ENCODE peak calls at places on chromosome 5, in nine cellular contexts. M, H, N, G, F, S, O, R and Q are unnamed samples.

GRCh38 chr5:135113323-135113722 is 79.3 kb upstream of the PITX1 start:
- DNase-seq in M (no peak), H (no peak), N (no peak), G (no peak), F (no peak), S (no peak), O (no peak), R (no peak), Q (no peak)

GRCh38 chr5:95727764-95728191 is 3.4 kb upstream of the RHOBTB3 start:
- DNase-seq in M (peak; percentile 65), H (peak; percentile 22), N (no peak), G (no peak), F (peak; percentile 31), S (no peak), O (no peak), R (no peak), Q (no peak)

GRCh38 chr5:56176155-56176798 is 56.9 kb downstream of the ANKRD55 start:
- DNase-seq in M (no peak), H (peak; percentile 83), N (no peak), G (peak; percentile 76), F (no peak), S (no peak), O (no peak), R (no peak), Q (no peak)

GRCh38 chr5:4104831-4105597 is 509.4 kb downstream of the IRX1 start:
- DNase-seq in M (no peak), H (no peak), N (no peak), G (no peak), F (no peak), S (no peak), O (no peak), R (no peak), Q (no peak)

GRCh38 chr5:111584651-111585050 is 72.3 kb upstream of the STARD4 start:
- DNase-seq in M (peak; percentile 96), H (peak; percentile 89), N (no peak), G (peak; percentile 75), F (no peak), S (no peak), O (no peak), R (no peak), Q (no peak)

GRCh38 chr5:177478711-177479646 is 5.5 kb upstream of the DBN1 start:
- DNase-seq in M (no peak), H (peak; percentile 73), N (no peak), G (peak; percentile 66), F (peak; percentile 73), S (no peak), O (no peak), R (peak; percentile 71), Q (peak; percentile 92)

GRCh38 chr5:34009610-34010009 is 1.8 kb upstream of the AMACR start:
- DNase-seq in M (no peak), H (peak; percentile 31), N (no peak), G (no peak), F (no peak), S (no peak), O (no peak), R (no peak), Q (no peak)

GRCh38 chr5:142655339-142656267 is 30.3 kb downstream of the FGF1 start:
- DNase-seq in M (peak; percentile 80), H (peak; percentile 88), N (peak; percentile 69), G (peak; percentile 74), F (peak; percentile 91), S (peak; percentile 87), O (peak; percentile 78), R (peak; percentile 79), Q (peak; percentile 92)

GRCh38 chr5:38888023-38888422 is 42.2 kb downstream of the OSMR start:
- DNase-seq in M (peak; percentile 65), H (no peak), N (no peak), G (no peak), F (no peak), S (peak; percentile 34), O (no peak), R (no peak), Q (no peak)

GRCh38 chr5:38879091-38879460 is 33.3 kb downstream of the OSMR start:
- DNase-seq in M (no peak), H (no peak), N (no peak), G (no peak), F (no peak), S (no peak), O (no peak), R (no peak), Q (no peak)

GRCh38 chr5:38885208-38885607 is 39.4 kb downstream of the OSMR start:
- DNase-seq in M (no peak), H (no peak), N (no peak), G (no peak), F (no peak), S (no peak), O (no peak), R (no peak), Q (no peak)

GRCh38 chr5:38878391-38879090 is 32.7 kb downstream of the OSMR start:
- DNase-seq in M (no peak), H (no peak), N (no peak), G (peak; percentile 14), F (no peak), S (no peak), O (no peak), R (no peak), Q (no peak)

GRCh38 chr5:38883842-38884241 is 38.0 kb downstream of the OSMR start:
- DNase-seq in M (no peak), H (no peak), N (no peak), G (no peak), F (no peak), S (no peak), O (no peak), R (no peak), Q (no peak)
- H3K36me3 ChIP-seq in M (no peaks in the 10 kb centered on the region), H (peaks cover 74% of the 10 kb centered on the region), N (no peaks in the 10 kb centered on the region), G (peaks cover 68% of the 10 kb centered on the region), F (peaks cover 59% of the 10 kb centered on the region), S (no peaks in the 10 kb centered on the region), O (no peaks in the 10 kb centered on the region), R (no peaks in the 10 kb centered on the region), Q (no peaks in the 10 kb centered on the region)

GRCh38 chr5:72455477-72455876 is 51.7 kb downstream of the ZNF366 start:
- DNase-seq in M (no peak), H (no peak), N (no peak), G (no peak), F (no peak), S (no peak), O (no peak), R (no peak), Q (no peak)

GRCh38 chr5:72453260-72453775 is 53.9 kb downstream of the ZNF366 start:
- DNase-seq in M (no peak), H (no peak), N (no peak), G (no peak), F (no peak), S (no peak), O (no peak), R (no peak), Q (no peak)

GRCh38 chr5:72454996-72455395 is 52.2 kb downstream of the ZNF366 start:
- DNase-seq in M (no peak), H (no peak), N (no peak), G (no peak), F (no peak), S (no peak), O (no peak), R (no peak), Q (no peak)

GRCh38 chr5:72452515-72453259 is 54.5 kb downstream of the ZNF366 start:
- DNase-seq in M (peak; percentile 52), H (peak; percentile 77), N (no peak), G (peak; percentile 72), F (no peak), S (no peak), O (no peak), R (peak; percentile 80), Q (peak; percentile 80)

DNA sequence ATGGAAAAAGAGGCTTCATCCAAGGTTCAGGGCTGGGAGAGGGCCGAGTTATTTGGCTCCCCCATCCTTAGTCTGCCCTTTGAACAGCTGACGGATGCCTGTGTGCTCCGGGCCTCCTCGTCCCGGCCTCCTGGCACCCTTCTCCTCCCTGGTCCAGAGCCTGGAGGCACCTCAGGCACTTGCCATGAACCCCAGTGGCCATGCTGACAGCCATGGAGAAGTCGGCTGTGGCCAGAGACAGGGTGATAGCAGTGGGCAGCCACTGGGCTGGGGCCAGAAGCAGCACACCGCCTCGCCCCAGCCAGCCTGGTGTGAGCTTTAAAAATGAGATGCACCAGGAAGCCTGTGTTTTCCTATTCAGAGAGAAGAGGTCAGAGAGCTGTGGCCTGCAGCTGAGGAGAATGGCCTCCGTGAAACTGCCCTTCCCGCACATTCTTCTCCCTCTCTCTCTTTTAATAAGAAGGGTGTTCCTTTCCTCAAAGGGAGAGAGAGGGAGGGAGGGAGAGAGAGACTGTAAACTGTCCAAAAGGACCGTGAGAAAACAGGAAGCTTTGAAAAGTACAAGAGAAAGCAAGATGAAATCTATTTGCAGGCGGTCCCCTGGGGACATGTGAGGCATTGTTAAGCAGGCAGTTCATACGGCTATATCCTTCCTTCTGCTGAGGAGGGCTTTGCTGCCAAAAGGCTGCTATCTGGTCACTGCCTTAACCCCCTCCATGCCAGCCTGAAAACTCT is 55.3 kb downstream of the ZNF366 start:
- DNase-seq in M (peak; percentile 40), H (peak; percentile 97), N (no peak), G (peak; percentile 66), F (peak; percentile 41), S (peak; percentile 20), O (no peak), R (peak; percentile 25), Q (peak; percentile 83)
- H3K4me3 ChIP-seq in M (no peak overlapping the region), H (peak overlapping the region; percentile 41), N (no peak overlapping the region), G (no peak overlapping the region), F (no peak overlapping the region), S (no peak overlapping the region), O (no peak overlapping the region), R (no peak overlapping the region), Q (no peak overlapping the region)

GRCh38 chr5:150627731-150628545 is 12.5 kb upstream of the SYNPO start:
- DNase-seq in M (no peak), H (peak; percentile 86), N (no peak), G (peak; percentile 59), F (no peak), S (no peak), O (no peak), R (no peak), Q (no peak)

GRCh38 chr5:150625164-150625535 is 15.3 kb upstream of the SYNPO start:
- DNase-seq in M (no peak), H (no peak), N (no peak), G (no peak), F (no peak), S (no peak), O (no peak), R (no peak), Q (no peak)

GRCh38 chr5:150625831-150626746 is 14.4 kb upstream of the SYNPO start:
- DNase-seq in M (no peak), H (no peak), N (no peak), G (no peak), F (no peak), S (no peak), O (no peak), R (no peak), Q (no peak)

GRCh38 chr5:150628936-150629485 is 11.4 kb upstream of the SYNPO start:
- DNase-seq in M (no peak), H (no peak), N (no peak), G (no peak), F (no peak), S (no peak), O (no peak), R (no peak), Q (peak; percentile 8)

DNA sequence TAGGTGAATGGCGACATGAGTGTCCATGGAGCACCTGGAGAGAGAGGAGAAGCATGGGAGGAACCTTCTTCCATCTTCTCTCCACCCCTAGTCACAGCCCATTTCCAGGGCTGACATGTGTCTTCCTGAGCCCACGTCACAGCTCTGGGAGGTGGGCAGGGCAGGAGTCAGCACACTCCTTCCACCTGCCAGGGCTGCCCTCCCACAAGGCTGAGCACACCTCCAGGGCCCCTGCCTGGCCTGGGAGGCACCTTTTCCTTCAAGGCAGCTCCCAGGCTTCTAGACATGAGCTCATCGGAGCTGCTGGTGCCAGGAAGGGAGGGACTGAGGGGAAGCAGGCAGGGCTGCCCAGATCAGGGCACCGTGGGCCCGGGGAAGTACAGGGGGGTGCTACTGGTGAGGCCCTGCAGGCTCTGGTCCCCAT is 13.6 kb upstream of the SYNPO start:
- DNase-seq in M (no peak), H (peak; percentile 54), N (no peak), G (no peak), F (no peak), S (no peak), O (no peak), R (no peak), Q (peak; percentile 93)
- H3K9ac ChIP-seq in M (no peak overlapping the region), H (no peak overlapping the region), N (no peak overlapping the region), G (peak overlapping the region; percentile 94), F (no peak overlapping the region), S (no peak overlapping the region), O (no peak overlapping the region), R (peak overlapping the region; percentile 85), Q (peak overlapping the region; percentile 96)

DNA sequence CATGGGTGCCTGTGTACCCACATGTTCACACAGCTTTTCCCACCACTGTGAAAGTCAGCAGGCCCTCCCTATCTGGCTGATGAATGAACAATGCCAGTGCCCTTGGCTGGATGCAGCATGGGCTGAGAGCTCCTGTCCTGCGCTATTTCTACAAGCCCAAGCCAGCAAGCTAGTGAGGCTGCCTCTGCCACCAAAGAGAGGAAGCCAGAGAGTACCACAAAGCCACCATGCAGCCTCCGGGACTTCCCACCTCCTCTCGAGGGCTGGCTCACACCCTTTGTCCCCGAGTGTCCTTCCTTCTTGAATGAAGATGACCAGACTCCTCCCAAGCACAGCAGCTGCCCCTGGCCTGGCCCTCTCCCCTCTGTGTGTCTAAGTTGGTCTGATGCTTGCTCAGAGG is 76.5 kb downstream of the SH3PXD2B start:
- DNase-seq in M (no peak), H (no peak), N (no peak), G (no peak), F (no peak), S (no peak), O (no peak), R (no peak), Q (no peak)
- H3K36me3 ChIP-seq in M (peaks cover 11% of the 10 kb centered on the region), H (peaks cover 25% of the 10 kb centered on the region), N (peaks cover 95% of the 10 kb centered on the region), G (peaks cover 45% of the 10 kb centered on the region), F (peaks cover 16% of the 10 kb centered on the region), S (peaks cover 6% of the 10 kb centered on the region), O (no peaks in the 10 kb centered on the region), R (no peaks in the 10 kb centered on the region), Q (no peaks in the 10 kb centered on the region)